ENCODE peak calls at places on chromosomes 2 and 18, in five cellular contexts. L is AG09309, H is body of pancreas, Q is MV-4-11, T is HS-27A. I is an unnamed sample.

GRCh38 chr2:182435754-182436153 is 8.9 kb upstream of the PDE1A start:
- DNase-seq in L (peak), Q (no peak), T (no peak), H (no peak), I (no peak)

GRCh38 chr2:224608104-224608503 is 22.9 kb upstream of the CUL3 start:
- DNase-seq in T (no peak), Q (no peak), H (no peak), L (no peak), I (no peak)

GRCh38 chr2:234399451-234400246 is 97.2 kb downstream of the ARL4C start:
- DNase-seq in Q (no peak), L (no peak), H (no peak), T (no peak), I (no peak)

GRCh38 chr2:141331127-141331526 is 799.7 kb downstream of the LRP1B start:
- DNase-seq in H (no peak), T (no peak), Q (peak), L (peak), I (peak)

GRCh38 chr2:128986026-128986720 is 667.5 kb upstream of the HS6ST1 start:
- DNase-seq in Q (no peak), H (peak), L (no peak), T (no peak), I (no peak)

GRCh38 chr2:162833345-162833744 is 5.2 kb downstream of the KCNH7 start:
- DNase-seq in H (no peak), L (no peak), Q (no peak), T (no peak), I (no peak)

GRCh38 chr2:238261718-238262375 is 22.0 kb upstream of the HES6 start:
- DNase-seq in Q (no peak), L (no peak), H (no peak), T (no peak), I (no peak)

GRCh38 chr2:101012706-101013181 is 10.7 kb downstream of the RPL31 start:
- DNase-seq in L (no peak), T (no peak), Q (peak), H (peak), I (no peak)

GRCh38 chr18:79521806-79522205 is 126.1 kb downstream of the NFATC1 start:
- DNase-seq in H (no peak), T (no peak), Q (no peak), L (no peak), I (no peak)

GRCh38 chr2:135743860-135744259 is 2.2 kb downstream of the UBXN4 start:
- DNase-seq in T (no peak), H (no peak), Q (peak), L (no peak), I (no peak)

GRCh38 chr2:217622664-217623063 is 380.1 kb downstream of the TNS1 start:
- DNase-seq in H (no peak), L (no peak), Q (no peak), T (no peak), I (no peak)

GRCh38 chr2:88176352-88176952 is 6.3 kb downstream of the THNSL2 start:
- DNase-seq in Q (no peak), T (no peak), H (no peak), L (no peak), I (no peak)

GRCh38 chr2:133993160-133993559 is 260.7 kb upstream of the MGAT5 start:
- DNase-seq in Q (no peak), L (no peak), T (no peak), H (no peak), I (no peak)

GRCh38 chr2:14628906-14629305 is 3.6 kb upstream of the LRATD1 start:
- DNase-seq in L (no peak), T (no peak), H (peak), Q (no peak), I (no peak)

GRCh38 chr18:25465152-25465790 is 113.3 kb upstream of the ZNF521 start:
- DNase-seq in H (no peak), L (no peak), Q (no peak), T (no peak), I (no peak)

GRCh38 chr2:170771049-170771937 is 1.1 kb downstream of the ERICH2 start:
- DNase-seq in H (no peak), Q (no peak), L (no peak), T (no peak), I (peak)

GRCh38 chr2:120405769-120406119 is 59.8 kb downstream of the INHBB start:
- DNase-seq in H (no peak), T (no peak), L (no peak), Q (no peak), I (no peak)

GRCh38 chr2:42030196-42030759 is 17.5 kb upstream of the PKDCC start:
- DNase-seq in Q (no peak), H (no peak), T (no peak), L (no peak), I (no peak)

GRCh38 chr2:73908689-73909652 is 16.2 kb downstream of the ACTG2 start:
- DNase-seq in T (no peak), L (no peak), Q (no peak), H (no peak), I (no peak)

GRCh38 chr2:15797231-15797945 is 143.0 kb upstream of the MYCN start:
- DNase-seq in L (no peak), Q (no peak), H (no peak), T (no peak), I (no peak)

GRCh38 chr2:187438459-187438858 is 9.6 kb downstream of the CALCRL start:
- DNase-seq in T (no peak), H (no peak), L (no peak), Q (no peak), I (no peak)

GRCh38 chr2:47033102-47033880 is 117.7 kb upstream of the MCFD2 start:
- DNase-seq in H (no peak), L (no peak), Q (no peak), T (no peak), I (no peak)

GRCh38 chr2:2809771-2810170 is 478.7 kb upstream of the MYT1L start:
- DNase-seq in T (no peak), L (no peak), H (no peak), Q (no peak), I (no peak)

GRCh38 chr2:149223472-149224062 is 106.8 kb upstream of the LYPD6 start:
- DNase-seq in Q (no peak), T (no peak), L (no peak), H (no peak), I (no peak)

GRCh38 chr2:110804915-110805314 is 72.5 kb downstream of the ACOXL start:
- DNase-seq in L (no peak), T (no peak), Q (no peak), H (no peak), I (no peak)

GRCh38 chr2:150480241-150480640 is 7.2 kb downstream of the RND3 start:
- DNase-seq in L (no peak), Q (no peak), H (peak), T (no peak), I (no peak)

GRCh38 chr2:8587920-8588830 is 93.7 kb upstream of the ID2 start:
- DNase-seq in T (no peak), L (no peak), Q (no peak), H (no peak), I (no peak)

GRCh38 chr18:36620801-36621200 is 208.0 kb downstream of the TPGS2 start:
- DNase-seq in H (no peak), T (no peak), Q (no peak), L (no peak), I (no peak)

GRCh38 chr2:17558053-17558452 is 17.6 kb downstream of the VSNL1 start:
- DNase-seq in L (no peak), T (no peak), Q (no peak), H (no peak), I (no peak)

GRCh38 chr2:200968735-200969134 is 5.3 kb upstream of the ORC2 start:
- DNase-seq in Q (no peak), T (no peak), L (no peak), H (no peak), I (no peak)

GRCh38 chr2:48175254-48175653 is 269.0 kb upstream of the FBXO11 start:
- DNase-seq in L (peak), T (peak), Q (no peak), H (no peak), I (no peak)

I was measured in HS-5.